ENCODE peak calls at places on chromosomes 5 and 9, in nine cellular contexts. One of them, this sample, is unnamed.

GRCh38 chr9:33840381-33840780 is 23.4 kb downstream of the UBE2R2 start:
- DNase-seq in T follicular helper cell: no peak
- DNase-seq in NCI-H510A treated with DMSO at 0.1 percent for 48 hours: no peak
- DNase-seq in A549: no peak
- DNase-seq in cardiac septum: no peak
- DNase-seq in ELR: no peak
- DNase-seq in activated CD4-positive, alpha-beta T cell treated with anti-CD3 and anti-CD28 coated beads for 48 hours: no peak
- DNase-seq in neural progenitor cell: no peak
- DNase-seq in NCI-H1105 treated with DMSO at 0.1 percent for 48 hours: no peak
- DNase-seq in this sample: no peak

GRCh38 chr5:21918451-21918850 is 934.7 kb downstream of the CDH12 start:
- DNase-seq in NCI-H1105 treated with DMSO at 0.1 percent for 48 hours: no peak
- DNase-seq in activated CD4-positive, alpha-beta T cell treated with anti-CD3 and anti-CD28 coated beads for 48 hours: no peak
- DNase-seq in A549: no peak
- DNase-seq in T follicular helper cell: no peak
- DNase-seq in cardiac septum: no peak
- DNase-seq in ELR: no peak
- DNase-seq in neural progenitor cell: no peak
- DNase-seq in NCI-H510A treated with DMSO at 0.1 percent for 48 hours: no peak
- DNase-seq in this sample: no peak

GRCh38 chr9:133862585-133863041 is 124.5 kb upstream of the SARDH start:
- DNase-seq in A549: no peak
- DNase-seq in activated CD4-positive, alpha-beta T cell treated with anti-CD3 and anti-CD28 coated beads for 48 hours: no peak
- DNase-seq in ELR: no peak
- DNase-seq in neural progenitor cell: no peak
- DNase-seq in T follicular helper cell: no peak
- DNase-seq in NCI-H510A treated with DMSO at 0.1 percent for 48 hours: no peak
- DNase-seq in NCI-H1105 treated with DMSO at 0.1 percent for 48 hours: no peak
- DNase-seq in cardiac septum: no peak
- DNase-seq in this sample: no peak

GRCh38 chr5:168714046-168714445 is 134.9 kb upstream of the PANK3 start:
- DNase-seq in NCI-H1105 treated with DMSO at 0.1 percent for 48 hours: no peak
- DNase-seq in cardiac septum: no peak
- DNase-seq in T follicular helper cell: no peak
- DNase-seq in A549: no peak
- DNase-seq in ELR: peak
- DNase-seq in NCI-H510A treated with DMSO at 0.1 percent for 48 hours: no peak
- DNase-seq in neural progenitor cell: no peak
- DNase-seq in activated CD4-positive, alpha-beta T cell treated with anti-CD3 and anti-CD28 coated beads for 48 hours: peak
- DNase-seq in this sample: no peak

GRCh38 chr9:125145425-125145824 is 2.1 kb upstream of the SCAI start:
- DNase-seq in NCI-H510A treated with DMSO at 0.1 percent for 48 hours: no peak
- DNase-seq in T follicular helper cell: no peak
- DNase-seq in cardiac septum: no peak
- DNase-seq in NCI-H1105 treated with DMSO at 0.1 percent for 48 hours: no peak
- DNase-seq in A549: no peak
- DNase-seq in neural progenitor cell: no peak
- DNase-seq in ELR: peak
- DNase-seq in activated CD4-positive, alpha-beta T cell treated with anti-CD3 and anti-CD28 coated beads for 48 hours: no peak
- DNase-seq in this sample: no peak

GRCh38 chr9:117488659-117489058 is 73.8 kb upstream of the ASTN2 start:
- DNase-seq in NCI-H510A treated with DMSO at 0.1 percent for 48 hours: no peak
- DNase-seq in ELR: no peak
- DNase-seq in A549: no peak
- DNase-seq in cardiac septum: no peak
- DNase-seq in T follicular helper cell: no peak
- DNase-seq in activated CD4-positive, alpha-beta T cell treated with anti-CD3 and anti-CD28 coated beads for 48 hours: no peak
- DNase-seq in neural progenitor cell: no peak
- DNase-seq in NCI-H1105 treated with DMSO at 0.1 percent for 48 hours: no peak
- DNase-seq in this sample: no peak

GRCh38 chr9:133910855-133911514 is 81.1 kb downstream of the VAV2 start:
- DNase-seq in T follicular helper cell: no peak
- DNase-seq in activated CD4-positive, alpha-beta T cell treated with anti-CD3 and anti-CD28 coated beads for 48 hours: no peak
- DNase-seq in cardiac septum: no peak
- DNase-seq in neural progenitor cell: no peak
- DNase-seq in NCI-H510A treated with DMSO at 0.1 percent for 48 hours: no peak
- DNase-seq in ELR: no peak
- DNase-seq in A549: no peak
- DNase-seq in NCI-H1105 treated with DMSO at 0.1 percent for 48 hours: no peak
- DNase-seq in this sample: no peak

GRCh38 chr5:143016777-143017374 is 246.7 kb downstream of the ARHGAP26 start:
- DNase-seq in NCI-H1105 treated with DMSO at 0.1 percent for 48 hours: no peak
- DNase-seq in activated CD4-positive, alpha-beta T cell treated with anti-CD3 and anti-CD28 coated beads for 48 hours: peak
- DNase-seq in ELR: peak
- DNase-seq in A549: no peak
- DNase-seq in NCI-H510A treated with DMSO at 0.1 percent for 48 hours: peak
- DNase-seq in neural progenitor cell: peak
- DNase-seq in cardiac septum: no peak
- DNase-seq in T follicular helper cell: peak
- DNase-seq in this sample: peak

GRCh38 chr9:135043345-135043744 is 44.1 kb upstream of the OLFM1 start:
- DNase-seq in neural progenitor cell: no peak
- DNase-seq in NCI-H1105 treated with DMSO at 0.1 percent for 48 hours: no peak
- DNase-seq in ELR: no peak
- DNase-seq in NCI-H510A treated with DMSO at 0.1 percent for 48 hours: no peak
- DNase-seq in cardiac septum: peak
- DNase-seq in activated CD4-positive, alpha-beta T cell treated with anti-CD3 and anti-CD28 coated beads for 48 hours: no peak
- DNase-seq in T follicular helper cell: no peak
- DNase-seq in A549: no peak
- DNase-seq in this sample: no peak

GRCh38 chr5:127229185-127229889 is 61.3 kb upstream of the MEGF10 start:
- DNase-seq in cardiac septum: peak
- DNase-seq in ELR: peak
- DNase-seq in NCI-H1105 treated with DMSO at 0.1 percent for 48 hours: peak
- DNase-seq in A549: peak
- DNase-seq in activated CD4-positive, alpha-beta T cell treated with anti-CD3 and anti-CD28 coated beads for 48 hours: peak
- DNase-seq in T follicular helper cell: peak
- DNase-seq in NCI-H510A treated with DMSO at 0.1 percent for 48 hours: peak
- DNase-seq in neural progenitor cell: peak
- DNase-seq in this sample: peak

GRCh38 chr9:37936376-37936775 is 32.4 kb upstream of the SLC25A51 start:
- DNase-seq in neural progenitor cell: no peak
- DNase-seq in T follicular helper cell: no peak
- DNase-seq in NCI-H1105 treated with DMSO at 0.1 percent for 48 hours: no peak
- DNase-seq in cardiac septum: no peak
- DNase-seq in A549: no peak
- DNase-seq in ELR: no peak
- DNase-seq in activated CD4-positive, alpha-beta T cell treated with anti-CD3 and anti-CD28 coated beads for 48 hours: no peak
- DNase-seq in NCI-H510A treated with DMSO at 0.1 percent for 48 hours: no peak
- DNase-seq in this sample: no peak

GRCh38 chr9:69797680-69798079 is 22.9 kb upstream of the CFAP95 start:
- DNase-seq in activated CD4-positive, alpha-beta T cell treated with anti-CD3 and anti-CD28 coated beads for 48 hours: no peak
- DNase-seq in T follicular helper cell: no peak
- DNase-seq in NCI-H1105 treated with DMSO at 0.1 percent for 48 hours: no peak
- DNase-seq in ELR: no peak
- DNase-seq in NCI-H510A treated with DMSO at 0.1 percent for 48 hours: no peak
- DNase-seq in neural progenitor cell: no peak
- DNase-seq in cardiac septum: no peak
- DNase-seq in A549: no peak
- DNase-seq in this sample: peak

GRCh38 chr5:39947657-39948056 is 522.9 kb upstream of the DAB2 start:
- DNase-seq in A549: no peak
- DNase-seq in neural progenitor cell: no peak
- DNase-seq in NCI-H1105 treated with DMSO at 0.1 percent for 48 hours: no peak
- DNase-seq in cardiac septum: no peak
- DNase-seq in ELR: peak
- DNase-seq in activated CD4-positive, alpha-beta T cell treated with anti-CD3 and anti-CD28 coated beads for 48 hours: no peak
- DNase-seq in NCI-H510A treated with DMSO at 0.1 percent for 48 hours: no peak
- DNase-seq in T follicular helper cell: no peak
- DNase-seq in this sample: no peak

GRCh38 chr5:72160299-72160698 is 53.0 kb downstream of the MAP1B start:
- DNase-seq in T follicular helper cell: no peak
- DNase-seq in cardiac septum: no peak
- DNase-seq in NCI-H510A treated with DMSO at 0.1 percent for 48 hours: no peak
- DNase-seq in activated CD4-positive, alpha-beta T cell treated with anti-CD3 and anti-CD28 coated beads for 48 hours: no peak
- DNase-seq in ELR: peak
- DNase-seq in neural progenitor cell: no peak
- DNase-seq in A549: no peak
- DNase-seq in NCI-H1105 treated with DMSO at 0.1 percent for 48 hours: no peak
- DNase-seq in this sample: no peak

GRCh38 chr9:18473551-18474279 is at the start of gene ADAMTSL1:
- DNase-seq in activated CD4-positive, alpha-beta T cell treated with anti-CD3 and anti-CD28 coated beads for 48 hours: no peak
- DNase-seq in NCI-H1105 treated with DMSO at 0.1 percent for 48 hours: no peak
- DNase-seq in T follicular helper cell: no peak
- DNase-seq in ELR: peak
- DNase-seq in neural progenitor cell: peak
- DNase-seq in NCI-H510A treated with DMSO at 0.1 percent for 48 hours: peak
- DNase-seq in cardiac septum: no peak
- DNase-seq in A549: no peak
- DNase-seq in this sample: peak

GRCh38 chr5:133552925-133553525 is 59.3 kb downstream of the FSTL4 start:
- DNase-seq in neural progenitor cell: peak
- DNase-seq in cardiac septum: no peak
- DNase-seq in activated CD4-positive, alpha-beta T cell treated with anti-CD3 and anti-CD28 coated beads for 48 hours: peak
- DNase-seq in T follicular helper cell: peak
- DNase-seq in ELR: peak
- DNase-seq in A549: peak
- DNase-seq in NCI-H510A treated with DMSO at 0.1 percent for 48 hours: peak
- DNase-seq in NCI-H1105 treated with DMSO at 0.1 percent for 48 hours: peak
- DNase-seq in this sample: peak

GRCh38 chr9:34612788-34613390 is 992 bp upstream of the RPP25L start:
- DNase-seq in A549: peak
- DNase-seq in T follicular helper cell: peak
- DNase-seq in NCI-H1105 treated with DMSO at 0.1 percent for 48 hours: peak
- DNase-seq in neural progenitor cell: peak
- DNase-seq in NCI-H510A treated with DMSO at 0.1 percent for 48 hours: peak
- DNase-seq in cardiac septum: no peak
- DNase-seq in ELR: peak
- DNase-seq in activated CD4-positive, alpha-beta T cell treated with anti-CD3 and anti-CD28 coated beads for 48 hours: peak
- DNase-seq in this sample: peak

GRCh38 chr9:121292801-121293241 is 24.9 kb downstream of the GSN start:
- DNase-seq in ELR: no peak
- DNase-seq in T follicular helper cell: no peak
- DNase-seq in NCI-H510A treated with DMSO at 0.1 percent for 48 hours: no peak
- DNase-seq in A549: no peak
- DNase-seq in NCI-H1105 treated with DMSO at 0.1 percent for 48 hours: no peak
- DNase-seq in neural progenitor cell: no peak
- DNase-seq in cardiac septum: peak
- DNase-seq in activated CD4-positive, alpha-beta T cell treated with anti-CD3 and anti-CD28 coated beads for 48 hours: no peak
- DNase-seq in this sample: no peak

GRCh38 chr9:113738506-113738897 is 137.6 kb upstream of the ZNF618 start:
- DNase-seq in ELR: peak
- DNase-seq in A549: peak
- DNase-seq in NCI-H1105 treated with DMSO at 0.1 percent for 48 hours: no peak
- DNase-seq in activated CD4-positive, alpha-beta T cell treated with anti-CD3 and anti-CD28 coated beads for 48 hours: no peak
- DNase-seq in T follicular helper cell: no peak
- DNase-seq in NCI-H510A treated with DMSO at 0.1 percent for 48 hours: no peak
- DNase-seq in cardiac septum: no peak
- DNase-seq in neural progenitor cell: peak
- DNase-seq in this sample: no peak

GRCh38 chr5:34756781-34757624 is 82.0 kb upstream of the TTC23L start:
- DNase-seq in NCI-H1105 treated with DMSO at 0.1 percent for 48 hours: no peak
- DNase-seq in NCI-H510A treated with DMSO at 0.1 percent for 48 hours: no peak
- DNase-seq in ELR: no peak
- DNase-seq in neural progenitor cell: no peak
- DNase-seq in T follicular helper cell: no peak
- DNase-seq in activated CD4-positive, alpha-beta T cell treated with anti-CD3 and anti-CD28 coated beads for 48 hours: no peak
- DNase-seq in cardiac septum: no peak
- DNase-seq in A549: no peak
- DNase-seq in this sample: no peak

GRCh38 chr5:124052201-124052600 is 540.2 kb downstream of the CSNK1G3 start:
- DNase-seq in activated CD4-positive, alpha-beta T cell treated with anti-CD3 and anti-CD28 coated beads for 48 hours: no peak
- DNase-seq in T follicular helper cell: no peak
- DNase-seq in A549: no peak
- DNase-seq in NCI-H510A treated with DMSO at 0.1 percent for 48 hours: no peak
- DNase-seq in NCI-H1105 treated with DMSO at 0.1 percent for 48 hours: no peak
- DNase-seq in ELR: no peak
- DNase-seq in neural progenitor cell: peak
- DNase-seq in cardiac septum: no peak
- DNase-seq in this sample: no peak

GRCh38 chr9:133575673-133576590 is 33.3 kb downstream of the FAM163B start:
- DNase-seq in T follicular helper cell: no peak
- DNase-seq in neural progenitor cell: no peak
- DNase-seq in A549: no peak
- DNase-seq in cardiac septum: no peak
- DNase-seq in activated CD4-positive, alpha-beta T cell treated with anti-CD3 and anti-CD28 coated beads for 48 hours: no peak
- DNase-seq in ELR: no peak
- DNase-seq in NCI-H1105 treated with DMSO at 0.1 percent for 48 hours: no peak
- DNase-seq in NCI-H510A treated with DMSO at 0.1 percent for 48 hours: peak
- DNase-seq in this sample: peak

GRCh38 chr9:94928696-94929372 is 202.3 kb downstream of the AOPEP start:
- DNase-seq in cardiac septum: no peak
- DNase-seq in neural progenitor cell: no peak
- DNase-seq in NCI-H510A treated with DMSO at 0.1 percent for 48 hours: no peak
- DNase-seq in NCI-H1105 treated with DMSO at 0.1 percent for 48 hours: peak
- DNase-seq in T follicular helper cell: no peak
- DNase-seq in A549: no peak
- DNase-seq in ELR: no peak
- DNase-seq in activated CD4-positive, alpha-beta T cell treated with anti-CD3 and anti-CD28 coated beads for 48 hours: no peak
- DNase-seq in this sample: peak

GRCh38 chr9:105503873-105504272 is 54.1 kb upstream of the FKTN start:
- DNase-seq in neural progenitor cell: no peak
- DNase-seq in A549: no peak
- DNase-seq in NCI-H510A treated with DMSO at 0.1 percent for 48 hours: no peak
- DNase-seq in T follicular helper cell: no peak
- DNase-seq in ELR: peak
- DNase-seq in activated CD4-positive, alpha-beta T cell treated with anti-CD3 and anti-CD28 coated beads for 48 hours: no peak
- DNase-seq in NCI-H1105 treated with DMSO at 0.1 percent for 48 hours: no peak
- DNase-seq in cardiac septum: no peak
- DNase-seq in this sample: no peak

GRCh38 chr5:60520451-60521210 is 179.3 kb downstream of the DEPDC1B start:
- DNase-seq in cardiac septum: no peak
- DNase-seq in neural progenitor cell: no peak
- DNase-seq in activated CD4-positive, alpha-beta T cell treated with anti-CD3 and anti-CD28 coated beads for 48 hours: no peak
- DNase-seq in NCI-H1105 treated with DMSO at 0.1 percent for 48 hours: no peak
- DNase-seq in ELR: no peak
- DNase-seq in A549: no peak
- DNase-seq in T follicular helper cell: no peak
- DNase-seq in NCI-H510A treated with DMSO at 0.1 percent for 48 hours: no peak
- DNase-seq in this sample: no peak

GRCh38 chr5:62937661-62938558 is 359.3 kb downstream of the LRRC70 start:
- DNase-seq in A549: no peak
- DNase-seq in activated CD4-positive, alpha-beta T cell treated with anti-CD3 and anti-CD28 coated beads for 48 hours: no peak
- DNase-seq in cardiac septum: no peak
- DNase-seq in neural progenitor cell: no peak
- DNase-seq in ELR: peak
- DNase-seq in NCI-H1105 treated with DMSO at 0.1 percent for 48 hours: no peak
- DNase-seq in NCI-H510A treated with DMSO at 0.1 percent for 48 hours: no peak
- DNase-seq in T follicular helper cell: no peak
- DNase-seq in this sample: no peak

GRCh38 chr9:89814340-89815040 is 209.7 kb downstream of the GADD45G start:
- DNase-seq in cardiac septum: no peak
- DNase-seq in NCI-H1105 treated with DMSO at 0.1 percent for 48 hours: no peak
- DNase-seq in neural progenitor cell: peak
- DNase-seq in T follicular helper cell: no peak
- DNase-seq in ELR: no peak
- DNase-seq in NCI-H510A treated with DMSO at 0.1 percent for 48 hours: peak
- DNase-seq in activated CD4-positive, alpha-beta T cell treated with anti-CD3 and anti-CD28 coated beads for 48 hours: no peak
- DNase-seq in A549: no peak
- DNase-seq in this sample: no peak

GRCh38 chr5:97183100-97183929 is at the start of gene RIOK2:
- DNase-seq in NCI-H510A treated with DMSO at 0.1 percent for 48 hours: peak
- DNase-seq in ELR: peak
- DNase-seq in T follicular helper cell: peak
- DNase-seq in A549: peak
- DNase-seq in cardiac septum: peak
- DNase-seq in NCI-H1105 treated with DMSO at 0.1 percent for 48 hours: peak
- DNase-seq in neural progenitor cell: peak
- DNase-seq in activated CD4-positive, alpha-beta T cell treated with anti-CD3 and anti-CD28 coated beads for 48 hours: peak
- DNase-seq in this sample: peak

GRCh38 chr9:106653111-106653697 is 209.8 kb upstream of the ZNF462 start:
- DNase-seq in NCI-H510A treated with DMSO at 0.1 percent for 48 hours: no peak
- DNase-seq in ELR: no peak
- DNase-seq in A549: no peak
- DNase-seq in NCI-H1105 treated with DMSO at 0.1 percent for 48 hours: no peak
- DNase-seq in activated CD4-positive, alpha-beta T cell treated with anti-CD3 and anti-CD28 coated beads for 48 hours: no peak
- DNase-seq in neural progenitor cell: no peak
- DNase-seq in cardiac septum: no peak
- DNase-seq in T follicular helper cell: no peak
- DNase-seq in this sample: no peak

GRCh38 chr5:168365581-168366081 is 74.2 kb downstream of the WWC1 start:
- DNase-seq in ELR: no peak
- DNase-seq in activated CD4-positive, alpha-beta T cell treated with anti-CD3 and anti-CD28 coated beads for 48 hours: no peak
- DNase-seq in A549: no peak
- DNase-seq in cardiac septum: no peak
- DNase-seq in NCI-H510A treated with DMSO at 0.1 percent for 48 hours: peak
- DNase-seq in T follicular helper cell: no peak
- DNase-seq in NCI-H1105 treated with DMSO at 0.1 percent for 48 hours: no peak
- DNase-seq in neural progenitor cell: peak
- DNase-seq in this sample: peak

GRCh38 chr5:32562056-32562455 is 23.3 kb upstream of the SUB1 start:
- DNase-seq in cardiac septum: no peak
- DNase-seq in NCI-H510A treated with DMSO at 0.1 percent for 48 hours: no peak
- DNase-seq in ELR: no peak
- DNase-seq in activated CD4-positive, alpha-beta T cell treated with anti-CD3 and anti-CD28 coated beads for 48 hours: no peak
- DNase-seq in neural progenitor cell: no peak
- DNase-seq in T follicular helper cell: no peak
- DNase-seq in A549: no peak
- DNase-seq in NCI-H1105 treated with DMSO at 0.1 percent for 48 hours: no peak
- DNase-seq in this sample: no peak

This sample was measured in NCI-H345.